ENCODE peak calls at places on chromosomes 4 and X, in seven cellular contexts. B is uterus, R is RWPE1, J is breast epithelium, C is astrocyte of the spinal cord, N is type B pancreatic cell, S is fibroblast of mammary gland. K is an unnamed sample.

GRCh38 chrX:73817381-73818199 is 254.6 kb downstream of the CHIC1 start:
- DNase-seq in J (no peak), R (no peak), S (no peak), N (no peak), B (no peak), C (no peak), K (no peak)

GRCh38 chr4:16745009-16745408 is 153.4 kb downstream of the LDB2 start:
- DNase-seq in C (peak), S (peak), N (no peak), R (no peak), B (peak), J (no peak), K (no peak)

GRCh38 chr4:150389896-150390530 is 191.9 kb upstream of the MAB21L2 start:
- DNase-seq in N (no peak), B (no peak), C (peak), S (no peak), R (no peak), J (no peak), K (no peak)

GRCh38 chr4:159655547-159655946 is 552.7 kb downstream of the RAPGEF2 start:
- DNase-seq in R (peak), N (no peak), J (no peak), S (peak), C (peak), B (no peak), K (no peak)

GRCh38 chr4:139890810-139891209 is 225.2 kb downstream of the MGST2 start:
- DNase-seq in C (peak), S (peak), J (no peak), B (no peak), R (peak), N (no peak), K (no peak)

GRCh38 chr4:140710784-140711622 is 45.2 kb downstream of the TBC1D9 start:
- DNase-seq in N (no peak), R (no peak), J (no peak), S (no peak), C (no peak), B (no peak), K (no peak)

GRCh38 chrX:149198980-149199732 is 305.9 kb downstream of the IDS start:
- DNase-seq in B (no peak), C (no peak), S (no peak), J (no peak), R (no peak), N (no peak), K (no peak)

GRCh38 chr4:56909083-56909981 is 1.6 kb downstream of the REST start:
- DNase-seq in N (peak), C (peak), B (peak), R (peak), S (peak), J (no peak), K (peak)

GRCh38 chrX:56978172-56978571 is 17.2 kb downstream of the SPIN3 start:
- DNase-seq in C (peak), R (peak), S (peak), N (no peak), J (no peak), B (peak), K (no peak)

GRCh38 chrX:12405306-12405705 is 267.0 kb downstream of the FRMPD4 start:
- DNase-seq in B (no peak), C (no peak), J (no peak), S (no peak), R (no peak), N (no peak), K (no peak)

GRCh38 chr4:56745082-56745481 is 64.0 kb upstream of the HOPX start:
- DNase-seq in B (no peak), N (no peak), R (no peak), C (no peak), J (no peak), S (no peak), K (no peak)

GRCh38 chrX:153831435-153832150 is 1.2 kb upstream of the PDZD4 start:
- DNase-seq in S (no peak), N (no peak), R (no peak), B (no peak), C (no peak), J (no peak), K (no peak)

GRCh38 chr4:140136509-140136908 is 17.5 kb downstream of the MAML3 start:
- DNase-seq in N (no peak), B (no peak), C (peak), J (no peak), S (peak), R (peak), K (peak)

GRCh38 chr4:5137927-5138326 is 86.6 kb downstream of the STK32B start:
- DNase-seq in R (no peak), J (no peak), C (peak), S (no peak), N (no peak), B (no peak), K (no peak)

GRCh38 chr4:76485450-76485849 is 50.4 kb downstream of the SHROOM3 start:
- DNase-seq in J (no peak), R (peak), N (no peak), B (no peak), S (no peak), C (peak), K (no peak)

GRCh38 chrX:70481871-70482270 is 37.2 kb downstream of the DLG3 start:
- DNase-seq in R (no peak), B (no peak), C (no peak), N (no peak), J (no peak), S (no peak), K (no peak)

GRCh38 chr4:168524897-168525296 is 28.0 kb downstream of the PALLD start:
- DNase-seq in S (no peak), B (no peak), R (no peak), J (no peak), N (no peak), C (no peak), K (no peak)

GRCh38 chr4:122890142-122890769 is 32.1 kb downstream of the NUDT6 start:
- DNase-seq in R (peak), C (no peak), B (no peak), J (no peak), S (no peak), N (no peak), K (no peak)

GRCh38 chr4:101439926-101440325 is 92.6 kb upstream of the PPP3CA start:
- DNase-seq in N (no peak), R (no peak), C (peak), J (no peak), S (peak), B (no peak), K (no peak)

GRCh38 chr4:68176500-68176899 is 46.8 kb upstream of the TMPRSS11F start:
- DNase-seq in C (no peak), J (no peak), S (no peak), N (no peak), B (no peak), R (no peak), K (no peak)
- TF ChIP-seq CTCF in C (no peak), J (no peak), S (no peak), N (no peak), B (no peak), R (no peak), K (no peak)

DNA sequence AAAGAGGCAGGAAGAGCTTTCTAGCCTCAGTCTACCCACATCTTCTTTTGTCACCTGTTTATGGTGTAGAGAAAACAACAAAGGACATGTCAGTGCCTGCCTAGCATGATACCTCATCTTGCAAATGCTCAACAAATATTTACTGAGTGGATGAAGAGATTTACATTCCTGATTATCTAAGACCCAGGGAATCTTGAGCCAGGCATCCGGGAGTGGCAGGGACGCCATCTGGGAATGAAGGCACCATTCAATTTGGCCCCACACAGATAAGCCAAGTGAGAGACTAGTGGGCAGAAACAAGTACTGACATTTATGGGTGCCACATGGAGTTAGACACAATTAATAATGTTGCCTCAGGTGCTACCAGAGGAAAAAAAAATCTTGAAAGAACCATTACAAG is 36.8 kb upstream of the CASK start:
- DNase-seq in S (no peak), B (no peak), R (no peak), N (no peak), C (no peak), J (no peak), K (no peak)
- TF ChIP-seq CTCF in S (no peak), B (no peak), R (no peak), N (no peak), C (no peak), J (no peak), K (no peak)

GRCh38 chr4:184727430-184727829 is 6.5 kb downstream of the CENPU start:
- DNase-seq in C (no peak), N (no peak), J (no peak), S (no peak), R (no peak), B (no peak), K (no peak)

GRCh38 chr4:184721254-184721653 is 12.6 kb downstream of the CENPU start:
- DNase-seq in B (no peak), J (no peak), R (no peak), N (no peak), C (no peak), S (no peak), K (no peak)

GRCh38 chr4:184719407-184719806 is 14.5 kb downstream of the CENPU start:
- DNase-seq in R (no peak), J (no peak), B (no peak), N (no peak), S (no peak), C (no peak), K (no peak)

GRCh38 chr4:184722798-184723197 is 11.1 kb downstream of the CENPU start:
- DNase-seq in S (no peak), B (no peak), J (no peak), N (no peak), R (no peak), C (no peak), K (no peak)
- TF ChIP-seq CTCF in S (no peak), B (no peak), J (no peak), N (no peak), R (peak), C (no peak), K (no peak)

GRCh38 chr4:24672871-24673270 is 88.5 kb upstream of the DHX15 start:
- DNase-seq in C (no peak), S (no peak), R (no peak), B (no peak), J (no peak), N (no peak), K (no peak)

GRCh38 chr4:24680746-24681145 is 96.4 kb upstream of the DHX15 start:
- DNase-seq in J (no peak), B (no peak), C (no peak), N (no peak), S (no peak), R (no peak), K (no peak)

GRCh38 chr4:24671824-24672223 is 87.5 kb upstream of the DHX15 start:
- DNase-seq in C (no peak), J (no peak), R (no peak), B (no peak), S (no peak), N (no peak), K (no peak)

GRCh38 chr4:24674279-24674678 is 89.9 kb upstream of the DHX15 start:
- DNase-seq in R (no peak), C (no peak), B (no peak), N (no peak), J (no peak), S (no peak), K (no peak)

GRCh38 chr4:24675723-24676122 is 91.4 kb upstream of the DHX15 start:
- DNase-seq in R (no peak), B (no peak), C (no peak), J (no peak), N (no peak), S (no peak), K (no peak)
- TF ChIP-seq CTCF in R (no peak), B (no peak), C (no peak), J (no peak), N (no peak), S (no peak), K (no peak)

DNA sequence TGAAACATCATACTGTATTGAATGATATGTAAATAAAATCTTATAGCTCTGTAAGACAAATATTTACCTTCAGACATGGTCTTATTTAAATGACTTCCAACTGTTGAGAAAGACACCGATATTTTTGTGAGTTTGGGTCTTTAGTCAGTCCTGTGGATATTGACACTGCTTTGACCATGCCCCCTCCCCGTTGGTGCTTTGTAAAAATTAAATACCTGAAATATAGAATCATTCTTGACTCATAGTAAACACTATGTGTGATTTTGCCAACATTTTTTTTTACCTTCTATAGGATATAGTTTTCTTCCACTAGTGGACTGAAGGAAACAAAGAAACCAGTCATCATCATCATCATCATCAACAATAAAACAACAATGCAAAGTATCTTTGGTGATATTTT is 114.3 kb upstream of the HS3ST1 start:
- DNase-seq in B (no peak), J (no peak), S (no peak), N (no peak), R (peak), C (no peak), K (no peak)
- TF ChIP-seq CTCF in B (no peak), J (no peak), S (no peak), N (no peak), R (no peak), C (no peak), K (no peak)

GRCh38 chr4:185036019-185036418 is 17.7 kb downstream of the HELT start:
- DNase-seq in R (no peak), S (no peak), J (no peak), C (no peak), B (no peak), N (no peak), K (no peak)

GRCh38 chr4:185040523-185040922 is 22.2 kb downstream of the HELT start:
- DNase-seq in C (no peak), B (no peak), R (no peak), S (no peak), J (no peak), N (no peak), K (no peak)

GRCh38 chr4:185035284-185035683 is 17.0 kb downstream of the HELT start:
- DNase-seq in N (no peak), B (no peak), C (no peak), R (no peak), J (no peak), S (no peak), K (no peak)

GRCh38 chr4:185036842-185037241 is 18.6 kb downstream of the HELT start:
- DNase-seq in N (no peak), C (no peak), S (no peak), B (no peak), R (no peak), J (no peak), K (no peak)

GRCh38 chr4:185039508-185040273 is 21.4 kb downstream of the HELT start:
- DNase-seq in R (peak), S (peak), J (no peak), N (no peak), C (peak), B (peak), K (peak)
- TF ChIP-seq CTCF in R (peak), S (peak), J (peak), N (peak), C (peak), B (peak), K (peak)

DNA sequence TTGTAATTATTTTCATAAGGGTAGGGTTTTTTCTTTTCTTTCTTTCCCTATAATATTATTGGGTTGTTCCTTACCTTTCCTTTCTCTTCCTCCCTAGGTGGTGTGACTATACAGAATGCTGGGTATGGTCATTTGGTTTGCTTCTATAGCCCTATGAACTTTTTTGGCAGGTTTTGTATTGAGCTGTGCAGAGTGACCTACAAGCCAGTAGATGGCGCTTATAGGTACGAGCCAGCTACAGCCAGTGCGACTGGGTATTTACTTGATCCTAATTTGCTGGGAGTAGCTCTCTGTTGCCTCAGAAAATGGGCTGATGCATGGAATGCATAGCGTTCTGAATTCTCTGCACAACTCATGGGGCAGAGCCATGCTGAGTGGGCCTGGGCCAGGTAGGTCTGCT is 423.3 kb downstream of the MAGEE1 start:
- DNase-seq in R (no peak), B (no peak), J (no peak), S (no peak), N (no peak), C (no peak), K (no peak)
- TF ChIP-seq CTCF in R (no peak), B (no peak), J (no peak), S (peak), N (peak), C (peak), K (no peak)

GRCh38 chrX:137926090-137926489 is 360.2 kb downstream of the ZIC3 start:
- DNase-seq in R (no peak), B (no peak), N (no peak), S (no peak), C (peak), J (no peak), K (no peak)
- TF ChIP-seq CTCF in R (no peak), B (no peak), N (peak), S (no peak), C (peak), J (no peak), K (no peak)

K was measured in CD14-positive monocyte.